ENCODE peak calls at places on chromosomes 6 and 20, in four cellular contexts. T is PC-3; I is lower lobe of right lung; E is CD4-positive, CD25-positive, alpha-beta regulatory T cell. R is an unnamed sample.
A peak's percentile ranks its signal among the peaks of the same experiment; 100 is the strongest.

GRCh38 chr20:35232575-35232974 is 6.1 kb downstream of the MMP24 start:
- DNase-seq in T (no peak), I (no peak), E (no peak), R (peak; percentile 50)

GRCh38 chr20:3235661-3236324 is 3.2 kb downstream of the SLC4A11 start:
- DNase-seq in I (no peak), E (no peak), T (peak; percentile 92), R (no peak)

GRCh38 chr20:18465536-18466200 is 1.2 kb downstream of the DZANK1 start:
- DNase-seq in I (no peak), E (no peak), T (no peak), R (no peak)

GRCh38 chr6:25112207-25112874 is 166.8 kb upstream of the CARMIL1 start:
- DNase-seq in I (no peak), E (no peak), T (no peak), R (no peak)

GRCh38 chr20:22509090-22509938 is 75.1 kb downstream of the FOXA2 start:
- DNase-seq in I (no peak), E (no peak), T (no peak), R (no peak)

GRCh38 chr6:27592107-27592480 is 119.2 kb upstream of the ZNF184 start:
- DNase-seq in I (no peak), T (no peak), E (no peak), R (no peak)

GRCh38 chr6:13015379-13015681 is 298.8 kb downstream of the PHACTR1 start:
- DNase-seq in I (no peak), T (no peak), E (no peak), R (no peak)

GRCh38 chr6:158256746-158257424 is 55.4 kb upstream of the TULP4 start:
- DNase-seq in I (no peak), E (no peak), T (no peak), R (no peak)

GRCh38 chr6:14121936-14122344 is 4.4 kb downstream of the CD83 start:
- DNase-seq in E (peak; percentile 54), T (no peak), I (peak; percentile 55), R (no peak)

GRCh38 chr6:42960243-42961019 is at the start of gene GNMT:
- DNase-seq in T (peak; percentile 74), E (peak; percentile 26), I (peak; percentile 88), R (no peak)

GRCh38 chr6:125287718-125288117 is 14.0 kb downstream of the HDDC2 start:
- DNase-seq in T (no peak), E (no peak), I (no peak), R (no peak)

GRCh38 chr6:54697423-54697822 is 149.1 kb upstream of the FAM83B start:
- DNase-seq in E (no peak), I (no peak), T (peak; percentile 61), R (no peak)

GRCh38 chr20:61789329-61789728 is 276.4 kb downstream of the TAF4 start:
- DNase-seq in T (no peak), I (peak; percentile 15), E (no peak), R (no peak)

GRCh38 chr20:34390769-34391447 is 27.8 kb downstream of the ITCH start:
- DNase-seq in E (peak; percentile 14), T (peak; percentile 97), I (peak; percentile 50), R (peak; percentile 94)

GRCh38 chr20:38426006-38426405 is 9.1 kb downstream of the SNHG17 start:
- DNase-seq in I (no peak), T (peak; percentile 80), E (no peak), R (peak; percentile 87)

GRCh38 chr6:18260448-18261106 is 3.8 kb downstream of the DEK start:
- DNase-seq in T (peak; percentile 71), E (peak; percentile 10), I (peak; percentile 49), R (peak; percentile 26)

GRCh38 chr20:63703976-63704748 is 3.6 kb downstream of the ARFRP1 start:
- DNase-seq in I (no peak), E (no peak), T (no peak), R (no peak)

GRCh38 chr6:79946773-79947190 is 571 bp downstream of the ELOVL4 start:
- DNase-seq in T (peak; percentile 15), I (peak; percentile 45), E (peak; percentile 9), R (peak; percentile 38)

GRCh38 chr20:23282111-23282510 is 68.5 kb upstream of the NXT1 start:
- DNase-seq in T (no peak), E (no peak), I (no peak), R (no peak)

GRCh38 chr20:59515013-59515905 is 89.1 kb upstream of the PHACTR3 start:
- DNase-seq in I (peak; percentile 70), E (no peak), T (peak; percentile 78), R (peak; percentile 58)

GRCh38 chr6:135267085-135267484 is 86.0 kb downstream of the MYB start:
- DNase-seq in E (no peak), I (no peak), T (no peak), R (no peak)

GRCh38 chr6:82410151-82410621 is 46.6 kb downstream of the TPBG start:
- DNase-seq in I (no peak), E (no peak), T (peak; percentile 38), R (peak; percentile 84)

GRCh38 chr6:120857422-120857821 is 476.9 kb downstream of the TBC1D32 start:
- DNase-seq in T (no peak), E (no peak), I (no peak), R (no peak)

GRCh38 chr6:117849087-117849486 is 58.0 kb upstream of the SLC35F1 start:
- DNase-seq in I (no peak), E (no peak), T (no peak), R (no peak)

GRCh38 chr6:21601932-21602390 is 8.4 kb downstream of the SOX4 start:
- DNase-seq in E (no peak), T (no peak), I (no peak), R (no peak)

GRCh38 chr20:25139061-25139705 is 56.3 kb upstream of the ENTPD6 start:
- DNase-seq in I (no peak), T (peak; percentile 73), E (no peak), R (no peak)

GRCh38 chr20:754904-755303 is 13.4 kb downstream of the SLC52A3 start:
- DNase-seq in E (no peak), T (no peak), I (no peak), R (no peak)

GRCh38 chr20:61765871-61766654 is 299.6 kb downstream of the TAF4 start:
- DNase-seq in I (no peak), T (no peak), E (no peak), R (no peak)

GRCh38 chr6:16969699-16970695 is 131.9 kb upstream of the STMND1 start:
- DNase-seq in E (no peak), I (no peak), T (no peak), R (no peak)

GRCh38 chr20:31824554-31825313 is 5.6 kb downstream of the MYLK2 start:
- DNase-seq in I (no peak), E (no peak), T (no peak), R (no peak)

DNA sequence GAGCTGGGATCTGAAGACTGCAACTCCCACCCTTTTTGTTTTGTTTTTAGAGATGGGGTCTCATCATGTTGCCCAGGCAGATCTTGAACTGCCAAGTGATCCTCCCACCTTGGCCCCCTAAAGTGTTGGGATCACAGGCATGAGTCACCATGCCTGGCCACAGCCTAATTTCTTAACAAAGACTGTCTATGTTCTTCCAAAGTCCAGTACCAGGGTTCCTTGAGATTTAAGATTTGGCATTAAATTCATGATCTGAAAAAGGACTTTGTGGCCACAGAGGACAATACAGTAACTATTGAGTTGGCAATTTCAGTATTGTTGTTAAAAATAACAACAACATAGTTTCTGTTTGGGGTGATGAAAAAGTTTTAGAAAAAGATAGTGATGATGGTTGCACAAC is 28.7 kb upstream of the BEND3 start:
- DNase-seq in T (no peak), I (no peak), E (no peak), R (no peak)
- H3K27ac ChIP-seq in T (no peak overlapping the region), I (no peak overlapping the region), E (no peak overlapping the region), R (no peak overlapping the region)

GRCh38 chr20:51424270-51425041 is 118.1 kb downstream of the NFATC2 start:
- DNase-seq in I (no peak), E (no peak), T (no peak), R (no peak)

GRCh38 chr20:51425347-51426106 is 117.0 kb downstream of the NFATC2 start:
- DNase-seq in E (no peak), T (no peak), I (no peak), R (no peak)

GRCh38 chr20:51422912-51423667 is 119.4 kb downstream of the NFATC2 start:
- DNase-seq in E (peak; percentile 48), T (no peak), I (no peak), R (no peak)

GRCh38 chr20:51420805-51421204 is 121.7 kb downstream of the NFATC2 start:
- DNase-seq in I (no peak), T (no peak), E (no peak), R (no peak)

GRCh38 chr20:51423810-51424209 is 118.7 kb downstream of the NFATC2 start:
- DNase-seq in E (no peak), T (no peak), I (no peak), R (no peak)
- H3K36me3 ChIP-seq in E (peaks cover 43% of the 10 kb centered on the region), T (no peaks in the 10 kb centered on the region), I (no peaks in the 10 kb centered on the region), R (no peaks in the 10 kb centered on the region)

DNA sequence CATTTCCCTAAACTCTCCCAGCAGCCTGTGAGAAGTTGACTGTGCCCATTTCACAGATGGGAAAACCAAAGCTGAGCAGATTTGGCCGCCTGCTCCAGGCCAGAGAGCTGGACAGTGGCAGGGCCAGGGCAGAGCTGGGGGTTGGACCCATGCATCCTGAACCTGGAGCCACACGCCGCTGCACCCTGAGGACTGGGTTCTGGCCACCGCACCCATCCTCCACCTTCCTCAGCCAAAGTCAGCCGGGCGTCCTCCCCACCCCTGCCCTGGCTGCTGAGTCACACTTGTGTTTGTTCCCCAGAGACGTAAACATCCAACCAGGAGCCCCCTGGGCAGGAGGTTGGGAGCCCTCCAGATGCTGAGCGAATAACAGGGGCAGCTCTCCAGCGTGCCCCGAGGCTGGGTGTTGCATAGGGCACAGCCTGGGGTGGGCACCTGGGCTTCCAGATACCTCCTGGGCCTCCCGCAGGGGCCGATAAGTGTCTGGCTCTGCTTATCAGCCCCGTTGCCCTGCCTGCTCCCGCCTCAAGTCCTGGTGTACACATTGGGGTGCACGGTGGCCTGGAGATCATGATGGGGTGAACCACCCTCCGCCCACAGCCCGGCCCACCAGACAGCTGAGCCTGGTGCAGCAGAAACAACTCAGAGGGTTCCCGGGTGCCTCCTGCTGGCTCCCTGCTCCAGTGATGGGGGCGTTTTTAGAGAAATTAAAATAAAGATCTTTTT is 23.8 kb downstream of the RBM38 start:
- DNase-seq in T (peak; percentile 34), E (no peak), I (no peak), R (no peak)
- H3K27ac ChIP-seq in T (no peak overlapping the region), E (no peak overlapping the region), I (no peak overlapping the region), R (no peak overlapping the region)

DNA sequence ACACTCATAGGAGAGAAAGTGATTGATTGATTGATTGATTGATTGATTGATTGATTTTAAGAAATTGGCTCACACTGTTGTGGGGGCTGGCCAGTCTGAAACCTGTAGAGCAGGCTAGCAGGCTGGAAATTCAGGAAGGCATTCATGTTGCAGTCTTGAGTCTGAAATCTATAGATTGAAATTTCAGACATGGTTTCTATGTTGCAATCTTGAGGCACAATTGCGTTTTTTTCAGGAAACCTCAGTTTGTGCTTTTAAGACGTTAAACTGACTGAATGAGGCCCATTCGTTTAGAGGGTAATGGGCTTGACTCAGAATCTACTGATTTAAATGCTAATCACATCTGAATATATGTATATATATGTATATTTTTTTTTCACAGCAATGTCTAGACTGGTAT is 106.3 kb downstream of the STXBP5 start:
- DNase-seq in E (no peak), I (no peak), T (no peak), R (no peak)
- H3K36me3 ChIP-seq in E (peaks cover 23% of the 10 kb centered on the region), I (peaks cover 16% of the 10 kb centered on the region), T (peaks cover 4% of the 10 kb centered on the region), R (peaks cover 8% of the 10 kb centered on the region)

DNA sequence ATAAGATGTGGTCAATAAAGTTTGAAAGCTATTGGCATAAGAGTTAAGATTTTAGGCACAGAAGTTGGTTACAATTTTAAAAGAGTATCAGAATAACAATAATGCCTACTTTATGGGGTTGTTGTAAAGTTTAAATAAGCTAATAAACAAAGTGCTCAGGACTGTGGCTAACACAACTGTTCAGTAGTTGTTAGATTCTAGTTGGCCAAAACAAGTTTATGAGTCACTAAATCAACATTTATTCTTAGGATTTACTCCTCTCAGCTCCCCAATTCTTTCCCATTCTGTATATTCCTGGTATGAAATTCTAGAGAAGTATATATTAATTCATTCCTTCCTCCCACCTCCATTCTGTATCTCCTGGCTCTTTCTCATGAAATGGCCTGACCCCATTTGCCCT is 14.5 kb downstream of the RMND1 start:
- DNase-seq in E (no peak), T (peak; percentile 50), I (no peak), R (no peak)
- H3K27ac ChIP-seq in E (no peak overlapping the region), T (peak overlapping the region; percentile 17), I (no peak overlapping the region), R (peak overlapping the region; percentile 70)